ENCODE peak calls at places on chromosomes 3 and 15, in eight cellular contexts. S is testis, N is K562, L is breast epithelium, Q is A549, G is body of pancreas, H is uterus, Y is transverse colon. W is an unnamed sample. For H3K4me1, the result is how much of the 10 kb centered on the place peaks cover.

GRCh38 chr3:196519738-196520122 is 4.6 kb upstream of the SMCO1 start:
- DNase-seq in H (no peak), L (no peak), G (no peak), Y (no peak), S (no peak), Q (no peak), N (no peak), W (no peak)

GRCh38 chr3:186406669-186407635 is 44.9 kb upstream of the DGKG start:
- DNase-seq in S (peak), Q (no peak), N (no peak), L (no peak), H (peak), G (peak), Y (peak), W (no peak)

GRCh38 chr3:125068265-125068664 is 12.5 kb upstream of the HEG1 start:
- DNase-seq in H (no peak), G (no peak), N (no peak), Q (no peak), S (no peak), L (no peak), Y (no peak), W (no peak)

GRCh38 chr3:132682201-132682600 is 22.1 kb downstream of the UBA5 start:
- DNase-seq in H (no peak), G (no peak), N (no peak), Y (no peak), Q (no peak), L (no peak), S (no peak), W (no peak)

GRCh38 chr3:17195192-17195611 is 310.4 kb downstream of the PLCL2 start:
- DNase-seq in H (no peak), Y (peak), S (no peak), Q (no peak), G (peak), L (no peak), N (no peak), W (no peak)

GRCh38 chr15:80957556-80957955 is 32.1 kb downstream of the MESD start:
- DNase-seq in S (no peak), Q (no peak), L (no peak), H (no peak), Y (no peak), N (peak), G (no peak), W (no peak)

GRCh38 chr3:99638244-99638948 is at the start of gene COL8A1:
- DNase-seq in S (peak), G (peak), N (no peak), Y (peak), L (peak), Q (no peak), H (peak), W (peak)

GRCh38 chr3:185403002-185403401 is 40.1 kb downstream of the MAP3K13 start:
- DNase-seq in S (no peak), N (no peak), Q (no peak), H (no peak), G (no peak), L (no peak), Y (no peak), W (no peak)

GRCh38 chr3:53028641-53029040 is 17.2 kb downstream of the SFMBT1 start:
- DNase-seq in L (no peak), Y (no peak), G (no peak), Q (no peak), H (no peak), N (no peak), S (no peak), W (peak)

GRCh38 chr3:136473716-136474326 is 223.7 kb downstream of the PCCB start:
- DNase-seq in G (no peak), Y (no peak), N (no peak), Q (no peak), L (no peak), H (no peak), S (no peak), W (no peak)

GRCh38 chr3:14949126-14949525 is 1.7 kb downstream of the NR2C2 start:
- DNase-seq in L (no peak), N (no peak), G (no peak), S (no peak), Y (no peak), Q (no peak), H (no peak), W (no peak)

GRCh38 chr3:169813757-169814517 is 1.2 kb upstream of the LRRC34 start:
- DNase-seq in G (peak), N (no peak), Y (peak), H (no peak), L (no peak), Q (no peak), S (no peak), W (peak)

GRCh38 chr3:151880326-151880725 is 6.9 kb downstream of the SUCNR1 start:
- DNase-seq in H (no peak), Y (no peak), L (no peak), S (no peak), Q (no peak), G (no peak), N (no peak), W (no peak)

GRCh38 chr15:101123222-101123910 is 128.5 kb downstream of the CHSY1 start:
- DNase-seq in L (no peak), N (no peak), G (no peak), Y (no peak), Q (no peak), H (no peak), S (no peak), W (no peak)

GRCh38 chr15:43511012-43511885 is 6.2 kb upstream of the MAP1A start:
- DNase-seq in N (peak), Y (no peak), H (no peak), G (peak), Q (peak), S (peak), L (no peak), W (no peak)

GRCh38 chr3:4042869-4043268 is 243.6 kb downstream of the LRRN1 start:
- DNase-seq in Y (no peak), S (no peak), H (no peak), Q (no peak), G (no peak), L (no peak), N (no peak), W (no peak)

GRCh38 chr3:169026543-169027181 is 636.9 kb downstream of the MECOM start:
- DNase-seq in H (no peak), Q (no peak), N (no peak), L (no peak), G (no peak), Y (no peak), S (no peak), W (no peak)

GRCh38 chr3:44016818-44017217 is 224.9 kb upstream of the TOPAZ1 start:
- DNase-seq in Q (no peak), S (no peak), L (no peak), H (no peak), G (no peak), Y (no peak), N (no peak), W (no peak)

GRCh38 chr3:8954938-8955763 is 8.1 kb downstream of the RAD18 start:
- DNase-seq in L (no peak), N (peak), H (no peak), G (no peak), Y (no peak), Q (no peak), S (no peak), W (no peak)

GRCh38 chr3:69329897-69330296 is 56.0 kb downstream of the FRMD4B start:
- DNase-seq in N (no peak), Q (no peak), S (no peak), G (no peak), Y (no peak), H (no peak), L (no peak), W (no peak)

GRCh38 chr15:93483923-93484322 is 394.9 kb upstream of the RGMA start:
- DNase-seq in H (no peak), Y (no peak), G (peak), L (no peak), S (no peak), N (no peak), Q (no peak), W (no peak)

GRCh38 chr3:71461749-71462483 is 121.6 kb downstream of the FOXP1 start:
- DNase-seq in S (no peak), Y (no peak), G (no peak), H (no peak), L (no peak), N (no peak), Q (no peak), W (no peak)

GRCh38 chr15:67998599-67999122 is 55.5 kb upstream of the PIAS1 start:
- DNase-seq in H (no peak), S (no peak), N (no peak), Y (peak), G (peak), Q (peak), L (no peak), W (no peak)

GRCh38 chr3:126369490-126369889 is 12.3 kb upstream of the KLF15 start:
- DNase-seq in S (no peak), G (no peak), N (no peak), Q (no peak), H (no peak), Y (no peak), L (no peak), W (no peak)

GRCh38 chr3:5494913-5495519 is 307.5 kb downstream of the EDEM1 start:
- DNase-seq in Y (no peak), N (peak), H (no peak), G (no peak), L (no peak), S (no peak), Q (no peak), W (no peak)

GRCh38 chr3:84825817-84826216 is 133.0 kb upstream of the CADM2 start:
- DNase-seq in S (no peak), Y (no peak), L (no peak), H (no peak), N (no peak), Q (no peak), G (no peak), W (no peak)

GRCh38 chr3:80889643-80890042 is 871.8 kb downstream of the GBE1 start:
- DNase-seq in S (no peak), L (no peak), N (no peak), Y (no peak), Q (no peak), G (no peak), H (no peak), W (no peak)

GRCh38 chr15:75864213-75865059 is 21.2 kb downstream of the UBE2Q2 start:
- DNase-seq in Q (no peak), L (no peak), H (no peak), Y (no peak), S (no peak), N (no peak), G (no peak), W (no peak)

GRCh38 chr15:96334017-96334704 is 3.7 kb downstream of the NR2F2 start:
- DNase-seq in H (no peak), Y (peak), L (no peak), G (no peak), Q (no peak), N (no peak), S (no peak), W (no peak)

GRCh38 chr15:43939070-43939469 is 112.3 kb downstream of the WDR76 start:
- DNase-seq in N (peak), L (no peak), Q (peak), G (no peak), Y (peak), H (no peak), S (no peak), W (no peak)

GRCh38 chr3:157026091-157026490 is 133.9 kb downstream of the CCNL1 start:
- DNase-seq in Q (no peak), H (no peak), Y (no peak), L (no peak), N (no peak), S (peak), G (no peak), W (no peak)

GRCh38 chr3:185402561-185402960 is 39.6 kb downstream of the MAP3K13 start:
- DNase-seq in G (peak), N (no peak), S (peak), L (no peak), Y (no peak), Q (no peak), H (no peak), W (no peak)

GRCh38 chr15:79185199-79185598 is 94.6 kb upstream of the RASGRF1 start:
- DNase-seq in H (no peak), N (peak), S (peak), L (no peak), Y (no peak), G (no peak), Q (no peak), W (no peak)

GRCh38 chr3:159911664-159912037 is 77.0 kb upstream of the IL12A start:
- DNase-seq in H (no peak), S (no peak), G (no peak), Y (no peak), N (no peak), Q (no peak), L (no peak), W (no peak)

GRCh38 chr15:35430301-35430700 is 115.7 kb downstream of the DPH6 start:
- DNase-seq in N (no peak), G (no peak), Y (no peak), L (no peak), Q (no peak), H (no peak), S (no peak), W (no peak)

GRCh38 chr15:44811347-44811746 is 75.0 kb downstream of the TRIM69 start:
- DNase-seq in G (no peak), Y (peak), H (no peak), S (no peak), L (no peak), N (no peak), Q (no peak), W (no peak)

GRCh38 chr3:141738636-141739363 is 702 bp downstream of the RNF7 start:
- DNase-seq in H (no peak), Q (peak), Y (peak), G (peak), S (peak), N (peak), L (no peak), W (no peak)

GRCh38 chr3:153970047-153970446 is 151.1 kb upstream of the ARHGEF26 start:
- DNase-seq in Y (no peak), G (no peak), S (no peak), L (no peak), H (no peak), Q (no peak), N (no peak), W (no peak)

GRCh38 chr3:189911001-189911400 is 209.7 kb downstream of the P3H2 start:
- DNase-seq in G (no peak), N (no peak), Y (no peak), L (no peak), S (no peak), Q (no peak), H (no peak), W (no peak)

GRCh38 chr3:189908646-189909045 is 212.1 kb downstream of the P3H2 start:
- DNase-seq in L (no peak), H (no peak), S (no peak), Q (no peak), Y (no peak), N (no peak), G (no peak), W (no peak)

GRCh38 chr3:189907803-189908202 is 212.9 kb downstream of the P3H2 start:
- DNase-seq in Q (no peak), S (no peak), Y (no peak), H (no peak), N (no peak), L (no peak), G (no peak), W (no peak)

GRCh38 chr3:189909573-189909972 is 211.1 kb downstream of the P3H2 start:
- DNase-seq in L (no peak), Y (no peak), N (no peak), S (no peak), G (no peak), Q (no peak), H (no peak), W (no peak)

DNA sequence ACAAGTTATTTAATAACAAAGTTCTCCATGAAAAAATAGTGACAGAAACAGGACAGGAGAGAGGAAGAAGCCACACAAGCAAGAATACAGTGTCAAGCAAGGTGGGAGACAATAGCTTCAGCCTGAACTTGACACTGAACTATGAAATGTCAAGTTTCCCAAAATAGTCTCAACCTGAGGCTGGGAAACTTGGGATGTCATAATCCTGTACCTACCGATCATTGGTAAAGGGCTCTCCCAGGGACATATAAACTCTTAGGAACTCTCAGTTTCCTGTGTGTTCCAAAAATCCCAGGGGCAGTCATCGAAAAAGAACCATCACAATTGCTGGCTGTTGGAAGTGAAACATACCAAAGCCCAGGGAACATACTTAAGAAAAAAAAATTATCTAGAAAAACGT is 211.6 kb downstream of the P3H2 start:
- DNase-seq in L (no peak), G (no peak), H (no peak), Y (no peak), Q (no peak), N (no peak), S (no peak), W (no peak)
- H3K27ac ChIP-seq in L (no peak), G (no peak), H (no peak), Y (no peak), Q (peak), N (no peak), S (no peak), W (no peak)

GRCh38 chr3:112637700-112638099 is 3.2 kb downstream of the CCDC80 start:
- DNase-seq in S (no peak), N (no peak), Y (no peak), G (no peak), Q (no peak), H (peak), L (no peak), W (no peak)

GRCh38 chr3:112634786-112635541 is 6.0 kb downstream of the CCDC80 start:
- DNase-seq in Q (no peak), L (no peak), S (no peak), N (no peak), H (no peak), Y (no peak), G (no peak), W (no peak)

GRCh38 chr3:112633757-112634156 is 7.2 kb downstream of the CCDC80 start:
- DNase-seq in L (no peak), Y (no peak), Q (no peak), S (no peak), G (no peak), H (peak), N (no peak), W (no peak)

GRCh38 chr3:112633191-112633590 is 7.8 kb downstream of the CCDC80 start:
- DNase-seq in Y (no peak), Q (no peak), G (no peak), L (no peak), H (no peak), N (no peak), S (no peak), W (no peak)

DNA sequence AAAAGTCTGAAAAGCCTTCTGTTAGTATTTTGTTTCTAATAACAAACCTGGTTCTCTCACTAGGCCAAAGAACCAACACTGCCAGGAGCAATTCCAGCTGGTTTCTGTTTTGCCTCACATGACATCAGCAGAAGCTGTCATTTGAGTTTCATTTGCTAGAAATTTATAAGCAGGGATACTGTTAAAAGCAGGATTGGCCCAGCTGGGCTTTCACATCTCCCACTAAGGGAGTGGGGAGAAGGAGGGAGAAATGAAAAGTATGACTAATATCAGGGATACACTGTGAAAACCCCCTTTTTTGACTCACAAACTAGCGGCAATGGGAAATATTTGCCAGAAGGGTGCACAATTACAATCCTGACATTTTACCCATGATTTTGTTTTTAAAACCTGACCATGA is 5.3 kb downstream of the CCDC80 start:
- DNase-seq in Q (no peak), L (no peak), N (no peak), G (peak), Y (peak), S (no peak), H (peak), W (no peak)
- TF ChIP-seq POLR2A in Q (no peak), L (no peak), N (no peak), G (no peak), Y (no peak), S (no peak), H (no peak), W (no peak)

DNA sequence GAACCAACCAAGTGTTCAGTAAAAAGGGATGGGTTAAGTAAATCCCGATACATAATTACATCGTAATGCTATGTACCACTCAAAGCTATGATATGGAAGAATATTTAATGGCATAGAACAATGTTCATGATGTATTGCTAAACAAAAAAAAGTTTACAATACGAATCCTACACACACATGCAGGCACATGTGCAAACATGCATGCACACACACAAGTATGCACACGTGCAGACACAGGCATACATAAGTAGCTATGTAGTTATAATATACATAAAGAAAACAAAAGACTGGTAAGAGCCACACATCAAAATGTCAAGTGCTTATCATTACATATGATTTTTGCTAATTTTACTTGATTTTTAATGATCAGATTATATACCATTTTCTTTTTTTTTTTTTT is 74.2 kb downstream of the ARRDC4 start:
- DNase-seq in L (no peak), H (no peak), S (no peak), Q (no peak), N (no peak), Y (no peak), G (no peak), W (no peak)
- H3K4me1 ChIP-seq in L (under half), H (under half), S (under half), Q (under half), N (under half), Y (under half), G (under half), W (under half)

GRCh38 chr15:40906101-40906946 is 12.1 kb downstream of the VPS18 start:
- DNase-seq in H (peak), S (peak), L (peak), G (peak), Q (no peak), Y (peak), N (peak), W (peak)
- H3K27ac ChIP-seq in H (peak), S (peak), L (peak), G (peak), Q (peak), Y (peak), N (peak), W (peak)

GRCh38 chr3:197749315-197749600 is 425 bp upstream of the FYTTD1 start:
- DNase-seq in N (peak), Y (peak), S (peak), H (no peak), L (no peak), G (peak), Q (peak), W (no peak)

GRCh38 chr3:197749601-197750395 is at the start of gene FYTTD1:
- DNase-seq in N (peak), G (peak), S (peak), L (peak), Y (peak), H (peak), Q (peak), W (peak)

GRCh38 chr3:197748597-197749314 is 927 bp upstream of the FYTTD1 start:
- DNase-seq in N (no peak), G (no peak), L (no peak), Q (no peak), S (no peak), H (no peak), Y (no peak), W (no peak)

GRCh38 chr3:197750863-197751737 is 1.4 kb downstream of the FYTTD1 start:
- DNase-seq in N (no peak), G (peak), Y (peak), S (peak), H (peak), L (no peak), Q (no peak), W (peak)

GRCh38 chr3:197750396-197750831 is 731 bp downstream of the FYTTD1 start:
- DNase-seq in Q (peak), G (peak), H (peak), Y (peak), L (no peak), S (peak), N (peak), W (peak)
- TF ChIP-seq POLR2A in Q (no peak), G (peak), H (no peak), Y (no peak), L (peak), S (no peak), N (no peak), W (no peak)

GRCh38 chr15:59137566-59137965 is 32.6 kb downstream of the CCNB2 start:
- DNase-seq in S (no peak), Y (no peak), L (no peak), G (no peak), Q (no peak), N (no peak), H (no peak), W (no peak)

GRCh38 chr15:59133921-59134427 is 29.0 kb downstream of the CCNB2 start:
- DNase-seq in N (no peak), L (no peak), Q (no peak), G (no peak), S (no peak), Y (no peak), H (no peak), W (no peak)

GRCh38 chr15:59131456-59131855 is 26.5 kb downstream of the CCNB2 start:
- DNase-seq in H (no peak), S (no peak), N (no peak), Y (no peak), G (no peak), L (no peak), Q (no peak), W (peak)

GRCh38 chr15:59131955-59132562 is 27.1 kb downstream of the CCNB2 start:
- DNase-seq in S (no peak), N (no peak), Y (peak), G (no peak), H (no peak), Q (no peak), L (no peak), W (no peak)
- H3K4me1 ChIP-seq in S (under half), N (under half), Y (under half), G (under half), H (under half), Q (under half), L (under half), W (under half)

GRCh38 chr15:31498756-31499155 is 172.1 kb downstream of the KLF13 start:
- DNase-seq in Q (no peak), G (no peak), Y (no peak), S (no peak), H (no peak), N (no peak), L (no peak), W (no peak)
- H3K27ac ChIP-seq in Q (no peak), G (no peak), Y (no peak), S (no peak), H (no peak), N (no peak), L (no peak), W (no peak)

W was measured in upper lobe of left lung.